ENCODE peak calls at places on chromosomes 12 and 14, in nine cellular contexts. One of them, this sample, is unnamed.

GRCh38 chr14:34700622-34701130 is 13.7 kb downstream of the CFL2 start:
- DNase-seq in non-pigmented ciliary epithelial cell: no peak
- DNase-seq in NCI-H345: no peak
- DNase-seq in T-helper 2 cell: no peak
- DNase-seq in HT-29: peak; percentile 13
- DNase-seq in mucosa of descending colon: no peak
- DNase-seq in stimulated activated CD4-positive, alpha-beta T cell treated with anti-CD3 and anti-CD28 coated beads, Interleukin-1b, Interleukin-23, amount 100 ng/mL, for 1 hour: no peak
- DNase-seq in KG1: no peak
- DNase-seq in M059J: peak; percentile 25
- DNase-seq in this sample: no peak

GRCh38 chr14:60197629-60198318 is 32.6 kb upstream of the DHRS7 start:
- DNase-seq in non-pigmented ciliary epithelial cell: no peak
- DNase-seq in NCI-H345: no peak
- DNase-seq in T-helper 2 cell: no peak
- DNase-seq in HT-29: no peak
- DNase-seq in mucosa of descending colon: no peak
- DNase-seq in stimulated activated CD4-positive, alpha-beta T cell treated with anti-CD3 and anti-CD28 coated beads, Interleukin-1b, Interleukin-23, amount 100 ng/mL, for 1 hour: no peak
- DNase-seq in KG1: no peak
- DNase-seq in M059J: peak; percentile 63
- DNase-seq in this sample: no peak

GRCh38 chr12:4994622-4995021 is 49.1 kb upstream of the KCNA5 start:
- DNase-seq in non-pigmented ciliary epithelial cell: no peak
- DNase-seq in NCI-H345: no peak
- DNase-seq in T-helper 2 cell: no peak
- DNase-seq in HT-29: no peak
- DNase-seq in mucosa of descending colon: no peak
- DNase-seq in stimulated activated CD4-positive, alpha-beta T cell treated with anti-CD3 and anti-CD28 coated beads, Interleukin-1b, Interleukin-23, amount 100 ng/mL, for 1 hour: no peak
- DNase-seq in KG1: no peak
- DNase-seq in M059J: no peak
- DNase-seq in this sample: no peak

GRCh38 chr14:60294670-60295069 is 45.6 kb downstream of the PPM1A start:
- DNase-seq in non-pigmented ciliary epithelial cell: no peak
- DNase-seq in NCI-H345: no peak
- DNase-seq in T-helper 2 cell: no peak
- DNase-seq in HT-29: no peak
- DNase-seq in mucosa of descending colon: no peak
- DNase-seq in stimulated activated CD4-positive, alpha-beta T cell treated with anti-CD3 and anti-CD28 coated beads, Interleukin-1b, Interleukin-23, amount 100 ng/mL, for 1 hour: no peak
- DNase-seq in KG1: no peak
- DNase-seq in M059J: no peak
- DNase-seq in this sample: no peak

GRCh38 chr12:91937033-91937432 is 208.6 kb downstream of the BTG1 start:
- DNase-seq in non-pigmented ciliary epithelial cell: no peak
- DNase-seq in NCI-H345: no peak
- DNase-seq in T-helper 2 cell: no peak
- DNase-seq in HT-29: no peak
- DNase-seq in mucosa of descending colon: no peak
- DNase-seq in stimulated activated CD4-positive, alpha-beta T cell treated with anti-CD3 and anti-CD28 coated beads, Interleukin-1b, Interleukin-23, amount 100 ng/mL, for 1 hour: no peak
- DNase-seq in KG1: no peak
- DNase-seq in M059J: no peak
- DNase-seq in this sample: no peak

GRCh38 chr12:91529829-91530228 is 347.2 kb upstream of the DCN start:
- DNase-seq in non-pigmented ciliary epithelial cell: no peak
- DNase-seq in NCI-H345: no peak
- DNase-seq in T-helper 2 cell: no peak
- DNase-seq in HT-29: peak; percentile 20
- DNase-seq in mucosa of descending colon: no peak
- DNase-seq in stimulated activated CD4-positive, alpha-beta T cell treated with anti-CD3 and anti-CD28 coated beads, Interleukin-1b, Interleukin-23, amount 100 ng/mL, for 1 hour: no peak
- DNase-seq in KG1: no peak
- DNase-seq in M059J: peak; percentile 81
- DNase-seq in this sample: no peak

GRCh38 chr14:91899777-91900176 is 32.4 kb upstream of the TC2N start:
- DNase-seq in non-pigmented ciliary epithelial cell: no peak
- DNase-seq in NCI-H345: no peak
- DNase-seq in T-helper 2 cell: no peak
- DNase-seq in HT-29: no peak
- DNase-seq in mucosa of descending colon: no peak
- DNase-seq in stimulated activated CD4-positive, alpha-beta T cell treated with anti-CD3 and anti-CD28 coated beads, Interleukin-1b, Interleukin-23, amount 100 ng/mL, for 1 hour: no peak
- DNase-seq in KG1: no peak
- DNase-seq in M059J: no peak
- DNase-seq in this sample: no peak

GRCh38 chr14:91108941-91109611 is 4.8 kb upstream of the DGLUCY start:
- DNase-seq in non-pigmented ciliary epithelial cell: no peak
- DNase-seq in NCI-H345: no peak
- DNase-seq in T-helper 2 cell: no peak
- DNase-seq in HT-29: peak; percentile 52
- DNase-seq in mucosa of descending colon: peak; percentile 65
- DNase-seq in stimulated activated CD4-positive, alpha-beta T cell treated with anti-CD3 and anti-CD28 coated beads, Interleukin-1b, Interleukin-23, amount 100 ng/mL, for 1 hour: no peak
- DNase-seq in KG1: peak; percentile 49
- DNase-seq in M059J: peak; percentile 80
- DNase-seq in this sample: no peak

GRCh38 chr12:105018001-105018400 is 31.9 kb downstream of the NOPCHAP1 start:
- DNase-seq in non-pigmented ciliary epithelial cell: no peak
- DNase-seq in NCI-H345: no peak
- DNase-seq in T-helper 2 cell: no peak
- DNase-seq in HT-29: no peak
- DNase-seq in mucosa of descending colon: no peak
- DNase-seq in stimulated activated CD4-positive, alpha-beta T cell treated with anti-CD3 and anti-CD28 coated beads, Interleukin-1b, Interleukin-23, amount 100 ng/mL, for 1 hour: no peak
- DNase-seq in KG1: no peak
- DNase-seq in M059J: no peak
- DNase-seq in this sample: no peak

GRCh38 chr12:7501031-7501585 is 2.5 kb downstream of the CD163 start:
- DNase-seq in non-pigmented ciliary epithelial cell: no peak
- DNase-seq in NCI-H345: no peak
- DNase-seq in T-helper 2 cell: no peak
- DNase-seq in HT-29: no peak
- DNase-seq in mucosa of descending colon: no peak
- DNase-seq in stimulated activated CD4-positive, alpha-beta T cell treated with anti-CD3 and anti-CD28 coated beads, Interleukin-1b, Interleukin-23, amount 100 ng/mL, for 1 hour: no peak
- DNase-seq in KG1: no peak
- DNase-seq in M059J: peak; percentile 63
- DNase-seq in this sample: no peak

GRCh38 chr12:67067453-67068203 is 201.5 kb upstream of the CAND1 start:
- DNase-seq in non-pigmented ciliary epithelial cell: no peak
- DNase-seq in NCI-H345: peak; percentile 51
- DNase-seq in T-helper 2 cell: no peak
- DNase-seq in HT-29: no peak
- DNase-seq in mucosa of descending colon: no peak
- DNase-seq in stimulated activated CD4-positive, alpha-beta T cell treated with anti-CD3 and anti-CD28 coated beads, Interleukin-1b, Interleukin-23, amount 100 ng/mL, for 1 hour: no peak
- DNase-seq in KG1: no peak
- DNase-seq in M059J: peak; percentile 22
- DNase-seq in this sample: no peak

GRCh38 chr14:105487449-105487985 is 831 bp downstream of the CRIP1 start:
- DNase-seq in non-pigmented ciliary epithelial cell: no peak
- DNase-seq in NCI-H345: peak; percentile 40
- DNase-seq in T-helper 2 cell: peak; percentile 54
- DNase-seq in HT-29: peak; percentile 51
- DNase-seq in mucosa of descending colon: peak; percentile 69
- DNase-seq in stimulated activated CD4-positive, alpha-beta T cell treated with anti-CD3 and anti-CD28 coated beads, Interleukin-1b, Interleukin-23, amount 100 ng/mL, for 1 hour: no peak
- DNase-seq in KG1: no peak
- DNase-seq in M059J: no peak
- DNase-seq in this sample: no peak

GRCh38 chr12:63935361-63935760 is 90.9 kb downstream of the SRGAP1 start:
- DNase-seq in non-pigmented ciliary epithelial cell: no peak
- DNase-seq in NCI-H345: no peak
- DNase-seq in T-helper 2 cell: no peak
- DNase-seq in HT-29: no peak
- DNase-seq in mucosa of descending colon: no peak
- DNase-seq in stimulated activated CD4-positive, alpha-beta T cell treated with anti-CD3 and anti-CD28 coated beads, Interleukin-1b, Interleukin-23, amount 100 ng/mL, for 1 hour: no peak
- DNase-seq in KG1: no peak
- DNase-seq in M059J: no peak
- DNase-seq in this sample: no peak

GRCh38 chr14:92633724-92634123 is 114.7 kb downstream of the LGMN start:
- DNase-seq in non-pigmented ciliary epithelial cell: no peak
- DNase-seq in NCI-H345: no peak
- DNase-seq in T-helper 2 cell: no peak
- DNase-seq in HT-29: no peak
- DNase-seq in mucosa of descending colon: no peak
- DNase-seq in stimulated activated CD4-positive, alpha-beta T cell treated with anti-CD3 and anti-CD28 coated beads, Interleukin-1b, Interleukin-23, amount 100 ng/mL, for 1 hour: no peak
- DNase-seq in KG1: no peak
- DNase-seq in M059J: no peak
- DNase-seq in this sample: no peak

GRCh38 chr12:96056646-96057455 is 21.5 kb upstream of the LTA4H start:
- DNase-seq in non-pigmented ciliary epithelial cell: no peak
- DNase-seq in NCI-H345: no peak
- DNase-seq in T-helper 2 cell: no peak
- DNase-seq in HT-29: no peak
- DNase-seq in mucosa of descending colon: no peak
- DNase-seq in stimulated activated CD4-positive, alpha-beta T cell treated with anti-CD3 and anti-CD28 coated beads, Interleukin-1b, Interleukin-23, amount 100 ng/mL, for 1 hour: no peak
- DNase-seq in KG1: no peak
- DNase-seq in M059J: no peak
- DNase-seq in this sample: no peak

GRCh38 chr12:12979731-12980259 is 20.3 kb downstream of the HEBP1 start:
- DNase-seq in non-pigmented ciliary epithelial cell: peak; percentile 84
- DNase-seq in NCI-H345: no peak
- DNase-seq in T-helper 2 cell: no peak
- DNase-seq in HT-29: no peak
- DNase-seq in mucosa of descending colon: no peak
- DNase-seq in stimulated activated CD4-positive, alpha-beta T cell treated with anti-CD3 and anti-CD28 coated beads, Interleukin-1b, Interleukin-23, amount 100 ng/mL, for 1 hour: no peak
- DNase-seq in KG1: no peak
- DNase-seq in M059J: peak; percentile 89
- DNase-seq in this sample: peak; percentile 58

GRCh38 chr12:51270067-51270846 is at the start of gene SMAGP:
- DNase-seq in non-pigmented ciliary epithelial cell: no peak
- DNase-seq in NCI-H345: peak; percentile 56
- DNase-seq in T-helper 2 cell: peak; percentile 19
- DNase-seq in HT-29: peak; percentile 86
- DNase-seq in mucosa of descending colon: peak; percentile 91
- DNase-seq in stimulated activated CD4-positive, alpha-beta T cell treated with anti-CD3 and anti-CD28 coated beads, Interleukin-1b, Interleukin-23, amount 100 ng/mL, for 1 hour: no peak
- DNase-seq in KG1: no peak
- DNase-seq in M059J: peak; percentile 60
- DNase-seq in this sample: no peak

GRCh38 chr12:6327591-6328041 is 14.3 kb downstream of the TNFRSF1A start:
- DNase-seq in non-pigmented ciliary epithelial cell: no peak
- DNase-seq in NCI-H345: no peak
- DNase-seq in T-helper 2 cell: no peak
- DNase-seq in HT-29: no peak
- DNase-seq in mucosa of descending colon: no peak
- DNase-seq in stimulated activated CD4-positive, alpha-beta T cell treated with anti-CD3 and anti-CD28 coated beads, Interleukin-1b, Interleukin-23, amount 100 ng/mL, for 1 hour: no peak
- DNase-seq in KG1: no peak
- DNase-seq in M059J: no peak
- DNase-seq in this sample: no peak

GRCh38 chr12:6113691-6114475 is 10.6 kb downstream of the VWF start:
- DNase-seq in non-pigmented ciliary epithelial cell: no peak
- DNase-seq in NCI-H345: peak; percentile 36
- DNase-seq in T-helper 2 cell: no peak
- DNase-seq in HT-29: no peak
- DNase-seq in mucosa of descending colon: no peak
- DNase-seq in stimulated activated CD4-positive, alpha-beta T cell treated with anti-CD3 and anti-CD28 coated beads, Interleukin-1b, Interleukin-23, amount 100 ng/mL, for 1 hour: no peak
- DNase-seq in KG1: no peak
- DNase-seq in M059J: no peak
- DNase-seq in this sample: no peak

GRCh38 chr12:93243689-93244513 is 133.8 kb upstream of the NUDT4 start:
- DNase-seq in non-pigmented ciliary epithelial cell: peak; percentile 46
- DNase-seq in NCI-H345: peak; percentile 68
- DNase-seq in T-helper 2 cell: no peak
- DNase-seq in HT-29: peak; percentile 79
- DNase-seq in mucosa of descending colon: peak; percentile 67
- DNase-seq in stimulated activated CD4-positive, alpha-beta T cell treated with anti-CD3 and anti-CD28 coated beads, Interleukin-1b, Interleukin-23, amount 100 ng/mL, for 1 hour: no peak
- DNase-seq in KG1: peak; percentile 60
- DNase-seq in M059J: peak; percentile 37
- DNase-seq in this sample: no peak

GRCh38 chr12:15322164-15323054 is at the start of gene PTPRO:
- DNase-seq in non-pigmented ciliary epithelial cell: no peak
- DNase-seq in NCI-H345: peak; percentile 71
- DNase-seq in T-helper 2 cell: no peak
- DNase-seq in HT-29: no peak
- DNase-seq in mucosa of descending colon: no peak
- DNase-seq in stimulated activated CD4-positive, alpha-beta T cell treated with anti-CD3 and anti-CD28 coated beads, Interleukin-1b, Interleukin-23, amount 100 ng/mL, for 1 hour: no peak
- DNase-seq in KG1: no peak
- DNase-seq in M059J: peak; percentile 7
- DNase-seq in this sample: no peak

GRCh38 chr12:121673013-121673441 is 3.6 kb upstream of the MORN3 start:
- DNase-seq in non-pigmented ciliary epithelial cell: no peak
- DNase-seq in NCI-H345: no peak
- DNase-seq in T-helper 2 cell: no peak
- DNase-seq in HT-29: peak; percentile 62
- DNase-seq in mucosa of descending colon: peak; percentile 35
- DNase-seq in stimulated activated CD4-positive, alpha-beta T cell treated with anti-CD3 and anti-CD28 coated beads, Interleukin-1b, Interleukin-23, amount 100 ng/mL, for 1 hour: no peak
- DNase-seq in KG1: no peak
- DNase-seq in M059J: peak; percentile 52
- DNase-seq in this sample: no peak

GRCh38 chr12:25553083-25553482 is at the start of gene LMNTD1:
- DNase-seq in non-pigmented ciliary epithelial cell: peak; percentile 40
- DNase-seq in NCI-H345: no peak
- DNase-seq in T-helper 2 cell: no peak
- DNase-seq in HT-29: no peak
- DNase-seq in mucosa of descending colon: no peak
- DNase-seq in stimulated activated CD4-positive, alpha-beta T cell treated with anti-CD3 and anti-CD28 coated beads, Interleukin-1b, Interleukin-23, amount 100 ng/mL, for 1 hour: no peak
- DNase-seq in KG1: no peak
- DNase-seq in M059J: peak; percentile 65
- DNase-seq in this sample: no peak

GRCh38 chr14:54481695-54482094 is 7.1 kb downstream of the GMFB start:
- DNase-seq in non-pigmented ciliary epithelial cell: no peak
- DNase-seq in NCI-H345: no peak
- DNase-seq in T-helper 2 cell: no peak
- DNase-seq in HT-29: no peak
- DNase-seq in mucosa of descending colon: no peak
- DNase-seq in stimulated activated CD4-positive, alpha-beta T cell treated with anti-CD3 and anti-CD28 coated beads, Interleukin-1b, Interleukin-23, amount 100 ng/mL, for 1 hour: no peak
- DNase-seq in KG1: no peak
- DNase-seq in M059J: no peak
- DNase-seq in this sample: no peak

GRCh38 chr14:23171251-23171975 is 12.0 kb downstream of the SLC7A8 start:
- DNase-seq in non-pigmented ciliary epithelial cell: no peak
- DNase-seq in NCI-H345: no peak
- DNase-seq in T-helper 2 cell: no peak
- DNase-seq in HT-29: no peak
- DNase-seq in mucosa of descending colon: no peak
- DNase-seq in stimulated activated CD4-positive, alpha-beta T cell treated with anti-CD3 and anti-CD28 coated beads, Interleukin-1b, Interleukin-23, amount 100 ng/mL, for 1 hour: no peak
- DNase-seq in KG1: no peak
- DNase-seq in M059J: peak; percentile 42
- DNase-seq in this sample: no peak

GRCh38 chr12:100251917-100252316 is 15.0 kb downstream of the DEPDC4 start:
- DNase-seq in non-pigmented ciliary epithelial cell: no peak
- DNase-seq in NCI-H345: peak; percentile 59
- DNase-seq in T-helper 2 cell: no peak
- DNase-seq in HT-29: peak; percentile 70
- DNase-seq in mucosa of descending colon: peak; percentile 83
- DNase-seq in stimulated activated CD4-positive, alpha-beta T cell treated with anti-CD3 and anti-CD28 coated beads, Interleukin-1b, Interleukin-23, amount 100 ng/mL, for 1 hour: no peak
- DNase-seq in KG1: no peak
- DNase-seq in M059J: no peak
- DNase-seq in this sample: no peak

GRCh38 chr14:96100171-96101064 is 61.3 kb downstream of the C14orf132 start:
- DNase-seq in non-pigmented ciliary epithelial cell: no peak
- DNase-seq in NCI-H345: peak; percentile 72
- DNase-seq in T-helper 2 cell: peak; percentile 20
- DNase-seq in HT-29: peak; percentile 73
- DNase-seq in mucosa of descending colon: peak; percentile 90
- DNase-seq in stimulated activated CD4-positive, alpha-beta T cell treated with anti-CD3 and anti-CD28 coated beads, Interleukin-1b, Interleukin-23, amount 100 ng/mL, for 1 hour: peak; percentile 53
- DNase-seq in KG1: peak; percentile 20
- DNase-seq in M059J: peak; percentile 72
- DNase-seq in this sample: peak; percentile 89

GRCh38 chr14:75340921-75341320 is 62.3 kb downstream of the FOS start:
- DNase-seq in non-pigmented ciliary epithelial cell: no peak
- DNase-seq in NCI-H345: no peak
- DNase-seq in T-helper 2 cell: no peak
- DNase-seq in HT-29: no peak
- DNase-seq in mucosa of descending colon: peak; percentile 55
- DNase-seq in stimulated activated CD4-positive, alpha-beta T cell treated with anti-CD3 and anti-CD28 coated beads, Interleukin-1b, Interleukin-23, amount 100 ng/mL, for 1 hour: no peak
- DNase-seq in KG1: no peak
- DNase-seq in M059J: no peak
- DNase-seq in this sample: peak; percentile 67

GRCh38 chr12:108332791-108333382 is 6.2 kb downstream of the CMKLR1 start:
- DNase-seq in non-pigmented ciliary epithelial cell: no peak
- DNase-seq in NCI-H345: no peak
- DNase-seq in T-helper 2 cell: no peak
- DNase-seq in HT-29: no peak
- DNase-seq in mucosa of descending colon: peak; percentile 30
- DNase-seq in stimulated activated CD4-positive, alpha-beta T cell treated with anti-CD3 and anti-CD28 coated beads, Interleukin-1b, Interleukin-23, amount 100 ng/mL, for 1 hour: no peak
- DNase-seq in KG1: no peak
- DNase-seq in M059J: peak; percentile 40
- DNase-seq in this sample: peak; percentile 58

This sample was measured in globus pallidus.